ENCODE peak calls at places on chromosomes 5 and 9, in seven cellular contexts. One of them, this sample, is unnamed.

GRCh38 chr9:21789541-21790037 is 12.8 kb upstream of the MTAP start:
- DNase-seq in H1: no peak
- DNase-seq in mesendoderm: peak; percentile 88
- DNase-seq in IMR-90: peak; percentile 95
- DNase-seq in neuronal stem cell: peak; percentile 71
- DNase-seq in trophoblast cell: peak; percentile 66
- DNase-seq in mesenchymal stem cell: peak; percentile 88
- DNase-seq in this sample: peak; percentile 45

GRCh38 chr5:54455413-54456157 is at the start of gene HSPB3:
- DNase-seq in H1: no peak
- DNase-seq in mesendoderm: no peak
- DNase-seq in IMR-90: peak; percentile 45
- DNase-seq in neuronal stem cell: no peak
- DNase-seq in trophoblast cell: peak; percentile 49
- DNase-seq in mesenchymal stem cell: peak; percentile 80
- DNase-seq in this sample: no peak

GRCh38 chr5:124280044-124280443 is 466.4 kb downstream of the ZNF608 start:
- DNase-seq in H1: no peak
- DNase-seq in mesendoderm: no peak
- DNase-seq in IMR-90: no peak
- DNase-seq in neuronal stem cell: no peak
- DNase-seq in trophoblast cell: no peak
- DNase-seq in mesenchymal stem cell: no peak
- DNase-seq in this sample: no peak

GRCh38 chr9:79610019-79610760 is 38.4 kb downstream of the TLE4 start:
- DNase-seq in H1: no peak
- DNase-seq in mesendoderm: no peak
- DNase-seq in IMR-90: peak; percentile 45
- DNase-seq in neuronal stem cell: peak; percentile 52
- DNase-seq in trophoblast cell: no peak
- DNase-seq in mesenchymal stem cell: peak; percentile 26
- DNase-seq in this sample: no peak

GRCh38 chr5:43997647-43998251 is 391.5 kb downstream of the FGF10 start:
- DNase-seq in H1: no peak
- DNase-seq in mesendoderm: no peak
- DNase-seq in IMR-90: peak; percentile 70
- DNase-seq in neuronal stem cell: no peak
- DNase-seq in trophoblast cell: peak; percentile 59
- DNase-seq in mesenchymal stem cell: peak; percentile 83
- DNase-seq in this sample: no peak

GRCh38 chr5:102554728-102555127 is 55.9 kb upstream of the SLCO6A1 start:
- DNase-seq in H1: no peak
- DNase-seq in mesendoderm: peak; percentile 35
- DNase-seq in IMR-90: no peak
- DNase-seq in neuronal stem cell: no peak
- DNase-seq in trophoblast cell: no peak
- DNase-seq in mesenchymal stem cell: no peak
- DNase-seq in this sample: no peak

GRCh38 chr5:14663734-14664269 is 716 bp upstream of the OTULIN start:
- DNase-seq in H1: no peak
- DNase-seq in mesendoderm: peak; percentile 23
- DNase-seq in IMR-90: no peak
- DNase-seq in neuronal stem cell: no peak
- DNase-seq in trophoblast cell: no peak
- DNase-seq in mesenchymal stem cell: no peak
- DNase-seq in this sample: no peak

GRCh38 chr5:132865668-132866341 is 464 bp downstream of the GDF9 start:
- DNase-seq in H1: no peak
- DNase-seq in mesendoderm: no peak
- DNase-seq in IMR-90: no peak
- DNase-seq in neuronal stem cell: peak; percentile 2
- DNase-seq in trophoblast cell: no peak
- DNase-seq in mesenchymal stem cell: no peak
- DNase-seq in this sample: no peak

GRCh38 chr9:108756746-108757490 is 98.9 kb downstream of the ACTL7B start:
- DNase-seq in H1: no peak
- DNase-seq in mesendoderm: peak; percentile 85
- DNase-seq in IMR-90: no peak
- DNase-seq in neuronal stem cell: no peak
- DNase-seq in trophoblast cell: peak; percentile 36
- DNase-seq in mesenchymal stem cell: no peak
- DNase-seq in this sample: no peak

GRCh38 chr5:146588331-146588730 is 72.3 kb upstream of the GPR151 start:
- DNase-seq in H1: no peak
- DNase-seq in mesendoderm: no peak
- DNase-seq in IMR-90: no peak
- DNase-seq in neuronal stem cell: no peak
- DNase-seq in trophoblast cell: no peak
- DNase-seq in mesenchymal stem cell: peak; percentile 15
- DNase-seq in this sample: no peak

GRCh38 chr9:995776-996175 is 19.3 kb downstream of the DMRT3 start:
- DNase-seq in H1: no peak
- DNase-seq in mesendoderm: no peak
- DNase-seq in IMR-90: peak; percentile 49
- DNase-seq in neuronal stem cell: no peak
- DNase-seq in trophoblast cell: no peak
- DNase-seq in mesenchymal stem cell: no peak
- DNase-seq in this sample: no peak

GRCh38 chr5:57317341-57317740 is 143.5 kb downstream of the GPBP1 start:
- DNase-seq in H1: no peak
- DNase-seq in mesendoderm: no peak
- DNase-seq in IMR-90: no peak
- DNase-seq in neuronal stem cell: no peak
- DNase-seq in trophoblast cell: peak; percentile 27
- DNase-seq in mesenchymal stem cell: no peak
- DNase-seq in this sample: no peak

GRCh38 chr5:33601881-33602280 is 161.1 kb downstream of the TARS1 start:
- DNase-seq in H1: no peak
- DNase-seq in mesendoderm: peak; percentile 71
- DNase-seq in IMR-90: no peak
- DNase-seq in neuronal stem cell: no peak
- DNase-seq in trophoblast cell: peak; percentile 5
- DNase-seq in mesenchymal stem cell: no peak
- DNase-seq in this sample: no peak

GRCh38 chr5:71651554-71651953 is 64.4 kb downstream of the MCCC2 start:
- DNase-seq in H1: no peak
- DNase-seq in mesendoderm: no peak
- DNase-seq in IMR-90: no peak
- DNase-seq in neuronal stem cell: no peak
- DNase-seq in trophoblast cell: no peak
- DNase-seq in mesenchymal stem cell: no peak
- DNase-seq in this sample: no peak

GRCh38 chr5:73946926-73947455 is 321.0 kb downstream of the ARHGEF28 start:
- DNase-seq in H1: no peak
- DNase-seq in mesendoderm: no peak
- DNase-seq in IMR-90: no peak
- DNase-seq in neuronal stem cell: no peak
- DNase-seq in trophoblast cell: no peak
- DNase-seq in mesenchymal stem cell: no peak
- DNase-seq in this sample: no peak

GRCh38 chr9:12775963-12776774 is 1.3 kb downstream of the LURAP1L start:
- DNase-seq in H1: peak; percentile 75
- DNase-seq in mesendoderm: peak; percentile 85
- DNase-seq in IMR-90: peak; percentile 89
- DNase-seq in neuronal stem cell: peak; percentile 53
- DNase-seq in trophoblast cell: peak; percentile 76
- DNase-seq in mesenchymal stem cell: peak; percentile 93
- DNase-seq in this sample: peak; percentile 88

GRCh38 chr5:174311531-174312269 is 266.2 kb downstream of the NSG2 start:
- DNase-seq in H1: peak; percentile 97
- DNase-seq in mesendoderm: peak; percentile 80
- DNase-seq in IMR-90: peak; percentile 34
- DNase-seq in neuronal stem cell: peak; percentile 76
- DNase-seq in trophoblast cell: peak; percentile 41
- DNase-seq in mesenchymal stem cell: peak; percentile 58
- DNase-seq in this sample: peak; percentile 89

GRCh38 chr5:11903614-11904269 is 504 bp downstream of the CTNND2 start:
- DNase-seq in H1: peak; percentile 65
- DNase-seq in mesendoderm: peak; percentile 69
- DNase-seq in IMR-90: no peak
- DNase-seq in neuronal stem cell: peak; percentile 69
- DNase-seq in trophoblast cell: peak; percentile 61
- DNase-seq in mesenchymal stem cell: peak; percentile 14
- DNase-seq in this sample: peak; percentile 45

GRCh38 chr5:11905209-11905608 is 963 bp upstream of the CTNND2 start:
- DNase-seq in H1: no peak
- DNase-seq in mesendoderm: no peak
- DNase-seq in IMR-90: no peak
- DNase-seq in neuronal stem cell: no peak
- DNase-seq in trophoblast cell: no peak
- DNase-seq in mesenchymal stem cell: no peak
- DNase-seq in this sample: no peak

GRCh38 chr5:11904270-11904906 is at the start of gene CTNND2:
- DNase-seq in H1: peak; percentile 87
- DNase-seq in mesendoderm: peak; percentile 92
- DNase-seq in IMR-90: no peak
- DNase-seq in neuronal stem cell: peak; percentile 82
- DNase-seq in trophoblast cell: peak; percentile 65
- DNase-seq in mesenchymal stem cell: peak; percentile 36
- DNase-seq in this sample: peak; percentile 85

GRCh38 chr5:11903121-11903613 is 1.1 kb downstream of the CTNND2 start:
- DNase-seq in H1: no peak
- DNase-seq in mesendoderm: peak; percentile 20
- DNase-seq in IMR-90: no peak
- DNase-seq in neuronal stem cell: peak; percentile 32
- DNase-seq in trophoblast cell: no peak
- DNase-seq in mesenchymal stem cell: peak; percentile 31
- DNase-seq in this sample: peak; percentile 28

GRCh38 chr5:11902304-11902703 is 1.9 kb downstream of the CTNND2 start:
- DNase-seq in H1: no peak
- DNase-seq in mesendoderm: no peak
- DNase-seq in IMR-90: no peak
- DNase-seq in neuronal stem cell: no peak
- DNase-seq in trophoblast cell: no peak
- DNase-seq in mesenchymal stem cell: no peak
- DNase-seq in this sample: no peak
- H3K9ac ChIP-seq in H1: no peak overlapping the region
- H3K9ac ChIP-seq in mesendoderm: no peak overlapping the region
- H3K9ac ChIP-seq in IMR-90: no peak overlapping the region
- H3K9ac ChIP-seq in neuronal stem cell: no peak overlapping the region
- H3K9ac ChIP-seq in trophoblast cell: no peak overlapping the region
- H3K9ac ChIP-seq in mesenchymal stem cell: no peak overlapping the region
- H3K9ac ChIP-seq in this sample: no peak overlapping the region

DNA sequence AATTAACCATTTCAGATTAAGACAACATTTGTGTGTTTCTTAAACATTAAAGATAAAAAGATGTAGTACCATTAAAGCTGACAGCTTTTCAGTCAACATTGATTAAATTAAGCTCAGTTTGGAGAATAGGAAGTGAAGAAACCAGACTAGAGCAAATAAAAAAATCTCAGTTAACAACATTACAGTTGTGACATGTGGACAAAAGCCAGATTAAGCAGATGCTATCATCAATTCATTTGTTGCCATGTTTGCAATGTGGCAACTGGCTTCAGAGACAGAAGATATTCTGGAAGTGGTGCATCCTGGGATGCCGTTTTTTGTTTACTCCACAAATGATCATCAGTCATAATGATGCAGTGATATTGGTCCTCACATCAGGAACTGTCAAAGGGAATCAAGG is 70.3 kb upstream of the CNTLN start:
- DNase-seq in H1: no peak
- DNase-seq in mesendoderm: no peak
- DNase-seq in IMR-90: no peak
- DNase-seq in neuronal stem cell: no peak
- DNase-seq in trophoblast cell: no peak
- DNase-seq in mesenchymal stem cell: no peak
- DNase-seq in this sample: no peak
- H2AK5ac ChIP-seq in H1: no peak overlapping the region
- H2AK5ac ChIP-seq in mesendoderm: no peak overlapping the region
- H2AK5ac ChIP-seq in IMR-90: no peak overlapping the region
- H2AK5ac ChIP-seq in neuronal stem cell: no peak overlapping the region
- H2AK5ac ChIP-seq in trophoblast cell: no peak overlapping the region
- H2AK5ac ChIP-seq in mesenchymal stem cell: no peak overlapping the region
- H2AK5ac ChIP-seq in this sample: no peak overlapping the region

DNA sequence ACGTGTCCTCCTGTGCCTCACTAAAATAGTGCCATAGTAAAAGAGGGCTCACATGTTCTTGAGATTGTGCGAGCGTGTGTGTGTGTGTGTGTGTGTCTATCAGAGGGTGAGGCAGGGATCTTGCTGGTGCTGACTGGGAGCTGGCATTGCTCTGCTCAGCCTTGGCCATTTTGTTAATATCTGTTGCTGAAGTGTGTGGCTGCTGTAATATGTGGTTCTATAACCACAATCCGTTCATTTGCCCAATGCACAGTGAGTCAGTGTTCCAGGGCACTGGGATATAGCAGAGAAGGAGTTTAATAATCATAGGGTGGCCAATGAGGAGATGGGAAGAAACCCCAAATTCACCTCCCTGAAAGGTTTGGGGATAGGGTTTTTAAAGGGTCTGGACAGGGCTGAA is 61.3 kb downstream of the RASGRF2 start:
- DNase-seq in H1: no peak
- DNase-seq in mesendoderm: no peak
- DNase-seq in IMR-90: no peak
- DNase-seq in neuronal stem cell: no peak
- DNase-seq in trophoblast cell: peak; percentile 39
- DNase-seq in mesenchymal stem cell: peak; percentile 26
- DNase-seq in this sample: no peak
- H2BK120ac ChIP-seq in H1: no peak overlapping the region
- H2BK120ac ChIP-seq in mesendoderm: no peak overlapping the region
- H2BK120ac ChIP-seq in IMR-90: no peak overlapping the region
- H2BK120ac ChIP-seq in neuronal stem cell: no peak overlapping the region
- H2BK120ac ChIP-seq in trophoblast cell: peak overlapping the region; percentile 87
- H2BK120ac ChIP-seq in mesenchymal stem cell: no peak overlapping the region
- H2BK120ac ChIP-seq in this sample: no peak overlapping the region

GRCh38 chr9:90005388-90005787 is 400.6 kb downstream of the GADD45G start:
- DNase-seq in H1: no peak
- DNase-seq in mesendoderm: no peak
- DNase-seq in IMR-90: no peak
- DNase-seq in neuronal stem cell: no peak
- DNase-seq in trophoblast cell: no peak
- DNase-seq in mesenchymal stem cell: no peak
- DNase-seq in this sample: no peak

GRCh38 chr9:90001756-90002155 is 396.9 kb downstream of the GADD45G start:
- DNase-seq in H1: no peak
- DNase-seq in mesendoderm: no peak
- DNase-seq in IMR-90: no peak
- DNase-seq in neuronal stem cell: no peak
- DNase-seq in trophoblast cell: no peak
- DNase-seq in mesenchymal stem cell: no peak
- DNase-seq in this sample: no peak

GRCh38 chr9:90002299-90003045 is 397.7 kb downstream of the GADD45G start:
- DNase-seq in H1: no peak
- DNase-seq in mesendoderm: peak; percentile 49
- DNase-seq in IMR-90: no peak
- DNase-seq in neuronal stem cell: no peak
- DNase-seq in trophoblast cell: no peak
- DNase-seq in mesenchymal stem cell: no peak
- DNase-seq in this sample: no peak

GRCh38 chr9:90000925-90001324 is 396.1 kb downstream of the GADD45G start:
- DNase-seq in H1: no peak
- DNase-seq in mesendoderm: no peak
- DNase-seq in IMR-90: no peak
- DNase-seq in neuronal stem cell: no peak
- DNase-seq in trophoblast cell: no peak
- DNase-seq in mesenchymal stem cell: no peak
- DNase-seq in this sample: no peak

DNA sequence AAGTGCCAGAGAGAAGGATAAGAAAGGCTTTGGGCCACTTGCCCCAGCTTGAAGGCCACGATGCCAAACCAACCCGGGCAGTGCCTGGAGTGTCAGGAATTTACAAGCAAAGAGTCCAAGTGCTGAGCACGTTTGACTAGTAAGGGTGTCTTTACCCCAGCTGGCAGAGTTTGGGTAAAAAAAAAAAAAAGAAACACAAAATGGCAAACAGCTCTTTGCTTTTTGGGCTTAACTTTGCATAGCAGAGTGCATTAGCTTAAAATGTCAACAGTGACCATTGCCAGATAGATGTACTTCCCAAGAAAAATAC is 398.2 kb downstream of the GADD45G start:
- DNase-seq in H1: no peak
- DNase-seq in mesendoderm: no peak
- DNase-seq in IMR-90: no peak
- DNase-seq in neuronal stem cell: no peak
- DNase-seq in trophoblast cell: no peak
- DNase-seq in mesenchymal stem cell: no peak
- DNase-seq in this sample: no peak
- H3K9ac ChIP-seq in H1: no peak overlapping the region
- H3K9ac ChIP-seq in mesendoderm: no peak overlapping the region
- H3K9ac ChIP-seq in IMR-90: no peak overlapping the region
- H3K9ac ChIP-seq in neuronal stem cell: no peak overlapping the region
- H3K9ac ChIP-seq in trophoblast cell: no peak overlapping the region
- H3K9ac ChIP-seq in mesenchymal stem cell: no peak overlapping the region
- H3K9ac ChIP-seq in this sample: no peak overlapping the region